ENCODE peak calls at places on chromosome 19, in ten cellular contexts. One of them, this sample, is unnamed.
A peak's percentile ranks its signal among the peaks of the same experiment; 100 is the strongest.

GRCh38 chr19:19259741-19260140 is 13.4 kb downstream of the TM6SF2 start:
- DNase-seq in transverse colon: no peak
- DNase-seq in suprapubic skin: no peak
- DNase-seq in A549: peak; percentile 71
- DNase-seq in ovary: no peak
- DNase-seq in tibial nerve: no peak
- DNase-seq in sigmoid colon: no peak
- DNase-seq in GM12878: no peak
- DNase-seq in esophagus muscularis mucosa: no peak
- DNase-seq in K562: peak; percentile 83
- DNase-seq in this sample: no peak

GRCh38 chr19:56660381-56661105 is 11.0 kb downstream of the ZNF835 start:
- DNase-seq in transverse colon: no peak
- DNase-seq in suprapubic skin: no peak
- DNase-seq in A549: no peak
- DNase-seq in ovary: peak; percentile 59
- DNase-seq in tibial nerve: no peak
- DNase-seq in sigmoid colon: no peak
- DNase-seq in GM12878: no peak
- DNase-seq in esophagus muscularis mucosa: no peak
- DNase-seq in K562: no peak
- DNase-seq in this sample: no peak

GRCh38 chr19:46717716-46718143 is 816 bp upstream of the PRKD2 start:
- DNase-seq in transverse colon: no peak
- DNase-seq in suprapubic skin: no peak
- DNase-seq in A549: no peak
- DNase-seq in ovary: no peak
- DNase-seq in tibial nerve: no peak
- DNase-seq in sigmoid colon: peak; percentile 64
- DNase-seq in GM12878: no peak
- DNase-seq in esophagus muscularis mucosa: no peak
- DNase-seq in K562: no peak
- DNase-seq in this sample: no peak

GRCh38 chr19:19817357-19817756 is 4.2 kb downstream of the ZNF506 start:
- DNase-seq in transverse colon: no peak
- DNase-seq in suprapubic skin: no peak
- DNase-seq in A549: no peak
- DNase-seq in ovary: no peak
- DNase-seq in tibial nerve: no peak
- DNase-seq in sigmoid colon: no peak
- DNase-seq in GM12878: no peak
- DNase-seq in esophagus muscularis mucosa: no peak
- DNase-seq in K562: no peak
- DNase-seq in this sample: no peak

GRCh38 chr19:21680026-21680425 is 87.4 kb downstream of the ZNF100 start:
- DNase-seq in transverse colon: no peak
- DNase-seq in suprapubic skin: no peak
- DNase-seq in A549: no peak
- DNase-seq in ovary: no peak
- DNase-seq in tibial nerve: no peak
- DNase-seq in sigmoid colon: no peak
- DNase-seq in GM12878: no peak
- DNase-seq in esophagus muscularis mucosa: no peak
- DNase-seq in K562: no peak
- DNase-seq in this sample: no peak

GRCh38 chr19:58559275-58560006 is 1.0 kb upstream of the UBE2M start:
- DNase-seq in transverse colon: peak; percentile 92
- DNase-seq in suprapubic skin: peak; percentile 94
- DNase-seq in A549: peak; percentile 97
- DNase-seq in ovary: peak; percentile 92
- DNase-seq in tibial nerve: peak; percentile 80
- DNase-seq in sigmoid colon: peak; percentile 97
- DNase-seq in GM12878: peak; percentile 76
- DNase-seq in esophagus muscularis mucosa: peak; percentile 98
- DNase-seq in K562: peak; percentile 95
- DNase-seq in this sample: peak; percentile 88

GRCh38 chr19:46887240-46887782 is 26.5 kb downstream of the ARHGAP35 start:
- DNase-seq in transverse colon: no peak
- DNase-seq in suprapubic skin: no peak
- DNase-seq in A549: no peak
- DNase-seq in ovary: no peak
- DNase-seq in tibial nerve: no peak
- DNase-seq in sigmoid colon: no peak
- DNase-seq in GM12878: no peak
- DNase-seq in esophagus muscularis mucosa: no peak
- DNase-seq in K562: no peak
- DNase-seq in this sample: no peak

GRCh38 chr19:55283548-55284393 is at the start of gene BRSK1:
- DNase-seq in transverse colon: peak; percentile 60
- DNase-seq in suprapubic skin: no peak
- DNase-seq in A549: peak; percentile 62
- DNase-seq in ovary: peak; percentile 71
- DNase-seq in tibial nerve: no peak
- DNase-seq in sigmoid colon: peak; percentile 91
- DNase-seq in GM12878: no peak
- DNase-seq in esophagus muscularis mucosa: no peak
- DNase-seq in K562: peak; percentile 79
- DNase-seq in this sample: peak; percentile 35

GRCh38 chr19:48738557-48739399 is 1.6 kb downstream of the RASIP1 start:
- DNase-seq in transverse colon: peak; percentile 97
- DNase-seq in suprapubic skin: peak; percentile 95
- DNase-seq in A549: peak; percentile 95
- DNase-seq in ovary: peak; percentile 94
- DNase-seq in tibial nerve: peak; percentile 77
- DNase-seq in sigmoid colon: peak; percentile 96
- DNase-seq in GM12878: peak; percentile 11
- DNase-seq in esophagus muscularis mucosa: peak; percentile 96
- DNase-seq in K562: peak; percentile 98
- DNase-seq in this sample: peak; percentile 96

GRCh38 chr19:33407140-33407551 is 33.6 kb downstream of the CEBPG start:
- DNase-seq in transverse colon: no peak
- DNase-seq in suprapubic skin: no peak
- DNase-seq in A549: no peak
- DNase-seq in ovary: no peak
- DNase-seq in tibial nerve: no peak
- DNase-seq in sigmoid colon: no peak
- DNase-seq in GM12878: no peak
- DNase-seq in esophagus muscularis mucosa: no peak
- DNase-seq in K562: no peak
- DNase-seq in this sample: no peak

GRCh38 chr19:23263870-23264590 is 13.8 kb upstream of the ZNF724 start:
- DNase-seq in transverse colon: no peak
- DNase-seq in suprapubic skin: no peak
- DNase-seq in A549: no peak
- DNase-seq in ovary: no peak
- DNase-seq in tibial nerve: no peak
- DNase-seq in sigmoid colon: no peak
- DNase-seq in GM12878: no peak
- DNase-seq in esophagus muscularis mucosa: no peak
- DNase-seq in K562: no peak
- DNase-seq in this sample: no peak

GRCh38 chr19:15452111-15453047 is 2.6 kb upstream of the WIZ start:
- DNase-seq in transverse colon: peak; percentile 89
- DNase-seq in suprapubic skin: peak; percentile 92
- DNase-seq in A549: peak; percentile 86
- DNase-seq in ovary: peak; percentile 92
- DNase-seq in tibial nerve: peak; percentile 90
- DNase-seq in sigmoid colon: peak; percentile 96
- DNase-seq in GM12878: no peak
- DNase-seq in esophagus muscularis mucosa: peak; percentile 95
- DNase-seq in K562: peak; percentile 98
- DNase-seq in this sample: peak; percentile 91
- H3K4me3 ChIP-seq in transverse colon: peak overlapping the region; percentile 25
- H3K4me3 ChIP-seq in suprapubic skin: peak overlapping the region; percentile 54
- H3K4me3 ChIP-seq in A549: no peak overlapping the region
- H3K4me3 ChIP-seq in ovary: peak overlapping the region; percentile 32
- H3K4me3 ChIP-seq in tibial nerve: peak overlapping the region; percentile 38
- H3K4me3 ChIP-seq in sigmoid colon: peak overlapping the region; percentile 54
- H3K4me3 ChIP-seq in GM12878: no peak overlapping the region
- H3K4me3 ChIP-seq in esophagus muscularis mucosa: peak overlapping the region; percentile 60
- H3K4me3 ChIP-seq in K562: peak overlapping the region; percentile 25
- H3K4me3 ChIP-seq in this sample: peak overlapping the region; percentile 52

GRCh38 chr19:44947041-44947581 is 1.3 kb downstream of the APOC2 start:
- DNase-seq in transverse colon: no peak
- DNase-seq in suprapubic skin: no peak
- DNase-seq in A549: no peak
- DNase-seq in ovary: no peak
- DNase-seq in tibial nerve: no peak
- DNase-seq in sigmoid colon: no peak
- DNase-seq in GM12878: no peak
- DNase-seq in esophagus muscularis mucosa: no peak
- DNase-seq in K562: no peak
- DNase-seq in this sample: no peak

GRCh38 chr19:44939668-44940067 is 2.4 kb upstream of the APOC4 start:
- DNase-seq in transverse colon: no peak
- DNase-seq in suprapubic skin: no peak
- DNase-seq in A549: no peak
- DNase-seq in ovary: no peak
- DNase-seq in tibial nerve: no peak
- DNase-seq in sigmoid colon: no peak
- DNase-seq in GM12878: no peak
- DNase-seq in esophagus muscularis mucosa: no peak
- DNase-seq in K562: no peak
- DNase-seq in this sample: no peak

GRCh38 chr19:44948237-44948636 is 2.4 kb downstream of the APOC2 start:
- DNase-seq in transverse colon: no peak
- DNase-seq in suprapubic skin: no peak
- DNase-seq in A549: no peak
- DNase-seq in ovary: no peak
- DNase-seq in tibial nerve: no peak
- DNase-seq in sigmoid colon: no peak
- DNase-seq in GM12878: no peak
- DNase-seq in esophagus muscularis mucosa: no peak
- DNase-seq in K562: no peak
- DNase-seq in this sample: no peak

GRCh38 chr19:44942067-44942571 is at the start of gene APOC4:
- DNase-seq in transverse colon: no peak
- DNase-seq in suprapubic skin: no peak
- DNase-seq in A549: no peak
- DNase-seq in ovary: no peak
- DNase-seq in tibial nerve: no peak
- DNase-seq in sigmoid colon: no peak
- DNase-seq in GM12878: no peak
- DNase-seq in esophagus muscularis mucosa: no peak
- DNase-seq in K562: peak; percentile 42
- DNase-seq in this sample: no peak

GRCh38 chr19:44943801-44944249 is 1.8 kb downstream of the APOC4 start:
- DNase-seq in transverse colon: peak; percentile 60
- DNase-seq in suprapubic skin: no peak
- DNase-seq in A549: no peak
- DNase-seq in ovary: no peak
- DNase-seq in tibial nerve: peak; percentile 35
- DNase-seq in sigmoid colon: peak; percentile 82
- DNase-seq in GM12878: no peak
- DNase-seq in esophagus muscularis mucosa: no peak
- DNase-seq in K562: peak; percentile 74
- DNase-seq in this sample: peak; percentile 31
- TF ChIP-seq EP300 in transverse colon: no peak
- TF ChIP-seq EP300 in suprapubic skin: no peak
- TF ChIP-seq EP300 in A549: no peak
- TF ChIP-seq EP300 in ovary: no peak
- TF ChIP-seq EP300 in tibial nerve: no peak
- TF ChIP-seq EP300 in sigmoid colon: no peak
- TF ChIP-seq EP300 in GM12878: no peak
- TF ChIP-seq EP300 in esophagus muscularis mucosa: no peak
- TF ChIP-seq EP300 in K562: peak; percentile 45
- TF ChIP-seq EP300 in this sample: no peak

GRCh38 chr19:13156968-13157882 is 7.0 kb downstream of the IER2 start:
- DNase-seq in transverse colon: peak; percentile 35
- DNase-seq in suprapubic skin: no peak
- DNase-seq in A549: peak; percentile 38
- DNase-seq in ovary: no peak
- DNase-seq in tibial nerve: no peak
- DNase-seq in sigmoid colon: no peak
- DNase-seq in GM12878: no peak
- DNase-seq in esophagus muscularis mucosa: no peak
- DNase-seq in K562: no peak
- DNase-seq in this sample: no peak

GRCh38 chr19:13162749-13163608 is 12.8 kb downstream of the IER2 start:
- DNase-seq in transverse colon: peak; percentile 99
- DNase-seq in suprapubic skin: peak; percentile 99
- DNase-seq in A549: peak; percentile 99
- DNase-seq in ovary: peak; percentile 96
- DNase-seq in tibial nerve: peak; percentile 91
- DNase-seq in sigmoid colon: peak; percentile 99
- DNase-seq in GM12878: peak; percentile 80
- DNase-seq in esophagus muscularis mucosa: peak; percentile 99
- DNase-seq in K562: peak; percentile 94
- DNase-seq in this sample: peak; percentile 99

GRCh38 chr19:13163609-13164364 is 13.6 kb downstream of the IER2 start:
- DNase-seq in transverse colon: peak; percentile 80
- DNase-seq in suprapubic skin: peak; percentile 89
- DNase-seq in A549: peak; percentile 94
- DNase-seq in ovary: peak; percentile 83
- DNase-seq in tibial nerve: peak; percentile 47
- DNase-seq in sigmoid colon: peak; percentile 90
- DNase-seq in GM12878: no peak
- DNase-seq in esophagus muscularis mucosa: peak; percentile 93
- DNase-seq in K562: peak; percentile 64
- DNase-seq in this sample: peak; percentile 76

GRCh38 chr19:13159713-13160112 is 9.5 kb downstream of the IER2 start:
- DNase-seq in transverse colon: no peak
- DNase-seq in suprapubic skin: no peak
- DNase-seq in A549: no peak
- DNase-seq in ovary: no peak
- DNase-seq in tibial nerve: no peak
- DNase-seq in sigmoid colon: no peak
- DNase-seq in GM12878: no peak
- DNase-seq in esophagus muscularis mucosa: no peak
- DNase-seq in K562: no peak
- DNase-seq in this sample: no peak

GRCh38 chr19:13160557-13160956 is 10.3 kb downstream of the IER2 start:
- DNase-seq in transverse colon: no peak
- DNase-seq in suprapubic skin: no peak
- DNase-seq in A549: peak; percentile 63
- DNase-seq in ovary: no peak
- DNase-seq in tibial nerve: no peak
- DNase-seq in sigmoid colon: no peak
- DNase-seq in GM12878: no peak
- DNase-seq in esophagus muscularis mucosa: no peak
- DNase-seq in K562: no peak
- DNase-seq in this sample: no peak
- H3K4me1 ChIP-seq in transverse colon: peaks cover 61% of the 10 kb centered on the region
- H3K4me1 ChIP-seq in suprapubic skin: peaks cover 59% of the 10 kb centered on the region
- H3K4me1 ChIP-seq in A549: peaks cover 51% of the 10 kb centered on the region
- H3K4me1 ChIP-seq in ovary: peaks cover 7% of the 10 kb centered on the region
- H3K4me1 ChIP-seq in tibial nerve: peaks cover 55% of the 10 kb centered on the region
- H3K4me1 ChIP-seq in sigmoid colon: peaks cover 33% of the 10 kb centered on the region
- H3K4me1 ChIP-seq in GM12878: peaks cover 60% of the 10 kb centered on the region
- H3K4me1 ChIP-seq in esophagus muscularis mucosa: peaks cover 48% of the 10 kb centered on the region
- H3K4me1 ChIP-seq in K562: peaks cover 53% of the 10 kb centered on the region
- H3K4me1 ChIP-seq in this sample: peaks cover 68% of the 10 kb centered on the region

DNA sequence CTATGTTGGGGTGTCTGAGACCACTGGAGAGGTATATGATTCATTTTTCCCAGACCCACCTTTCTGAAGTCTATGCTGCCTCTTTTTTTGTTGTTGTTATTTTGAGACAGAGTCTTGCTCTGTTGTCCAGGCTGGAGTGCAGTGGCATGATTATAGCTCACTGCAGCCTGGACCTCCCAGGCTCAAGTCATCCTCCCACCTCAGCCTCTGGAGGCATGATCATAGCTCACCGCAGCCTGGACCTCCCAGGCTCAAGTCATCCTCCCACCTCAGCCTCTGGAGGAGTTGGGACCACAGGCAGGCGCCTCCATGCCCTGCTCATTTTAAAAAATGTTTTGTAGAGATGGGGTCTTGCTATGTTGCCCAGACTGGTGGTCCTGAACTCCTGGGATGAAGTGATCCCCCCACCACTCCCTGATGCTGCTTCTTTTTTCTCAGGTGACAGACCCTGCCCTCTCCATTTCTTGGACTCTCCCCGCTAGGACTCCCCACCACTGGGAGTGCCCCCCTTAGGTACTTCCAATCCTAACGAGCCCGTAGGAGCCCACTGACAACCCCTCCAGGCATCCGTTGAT is 45.3 kb downstream of the ARHGEF18 start:
- DNase-seq in transverse colon: no peak
- DNase-seq in suprapubic skin: no peak
- DNase-seq in A549: no peak
- DNase-seq in ovary: no peak
- DNase-seq in tibial nerve: no peak
- DNase-seq in sigmoid colon: no peak
- DNase-seq in GM12878: no peak
- DNase-seq in esophagus muscularis mucosa: no peak
- DNase-seq in K562: no peak
- DNase-seq in this sample: no peak
- H3K4me3 ChIP-seq in transverse colon: peak overlapping the region; percentile 87
- H3K4me3 ChIP-seq in suprapubic skin: peak overlapping the region; percentile 88
- H3K4me3 ChIP-seq in A549: peak overlapping the region; percentile 96
- H3K4me3 ChIP-seq in ovary: peak overlapping the region; percentile 94
- H3K4me3 ChIP-seq in tibial nerve: peak overlapping the region; percentile 77
- H3K4me3 ChIP-seq in sigmoid colon: peak overlapping the region; percentile 89
- H3K4me3 ChIP-seq in GM12878: peak overlapping the region; percentile 96
- H3K4me3 ChIP-seq in esophagus muscularis mucosa: peak overlapping the region; percentile 73
- H3K4me3 ChIP-seq in K562: peak overlapping the region; percentile 93
- H3K4me3 ChIP-seq in this sample: peak overlapping the region; percentile 82